ENCODE peak calls at places on chromosomes 11 and 22, in six cellular contexts. A is brain microvascular endothelial cell, Q is cardiac muscle cell, V is lung, K is heart right ventricle, X is endodermal cell. M is an unnamed sample. For H3K36me3, the result is how much of the 10 kb centered on the place peaks cover.

GRCh38 chr11:13772223-13773046 is 104.0 kb downstream of the FAR1 start:
- DNase-seq in K (no peak), X (no peak), A (peak), Q (peak), V (no peak), M (peak)

GRCh38 chr22:24236656-24237055 is 8.2 kb downstream of the GGT5 start:
- DNase-seq in Q (no peak), X (no peak), K (no peak), V (no peak), A (no peak), M (no peak)

GRCh38 chr22:48037618-48038017 is 1275.2 kb downstream of the TBC1D22A start:
- DNase-seq in K (no peak), A (no peak), X (no peak), Q (no peak), V (no peak), M (no peak)

GRCh38 chr11:76256448-76256847 is 50.1 kb upstream of the WNT11 start:
- DNase-seq in K (no peak), V (no peak), A (no peak), X (peak), Q (no peak), M (no peak)

GRCh38 chr11:74714904-74715303 is 16.3 kb downstream of the CHRDL2 start:
- DNase-seq in K (no peak), X (no peak), V (no peak), Q (no peak), A (no peak), M (no peak)

GRCh38 chr11:17510507-17511206 is 33.6 kb downstream of the USH1C start:
- DNase-seq in X (no peak), K (no peak), A (no peak), V (no peak), Q (no peak), M (no peak)

GRCh38 chr11:44043157-44043556 is 4.6 kb upstream of the ACCSL start:
- DNase-seq in X (no peak), K (no peak), A (no peak), Q (no peak), V (no peak), M (no peak)

GRCh38 chr22:36306227-36306626 is 53.3 kb downstream of the APOL1 start:
- DNase-seq in K (no peak), X (no peak), V (no peak), A (no peak), Q (no peak), M (no peak)

GRCh38 chr11:66891849-66892660 is 35.2 kb downstream of the LRFN4 start:
- DNase-seq in A (peak), X (peak), K (no peak), V (no peak), Q (peak), M (peak)

GRCh38 chr11:116901211-116901610 is 63.8 kb upstream of the APOA1 start:
- DNase-seq in V (no peak), K (peak), Q (no peak), X (no peak), A (no peak), M (no peak)

GRCh38 chr11:71381781-71382505 is 66.2 kb downstream of the DHCR7 start:
- DNase-seq in A (no peak), X (no peak), V (no peak), K (no peak), Q (no peak), M (no peak)

GRCh38 chr22:46547883-46548244 is 10.4 kb upstream of the CELSR1 start:
- DNase-seq in V (peak), K (peak), X (peak), Q (peak), A (peak), M (peak)

DNA sequence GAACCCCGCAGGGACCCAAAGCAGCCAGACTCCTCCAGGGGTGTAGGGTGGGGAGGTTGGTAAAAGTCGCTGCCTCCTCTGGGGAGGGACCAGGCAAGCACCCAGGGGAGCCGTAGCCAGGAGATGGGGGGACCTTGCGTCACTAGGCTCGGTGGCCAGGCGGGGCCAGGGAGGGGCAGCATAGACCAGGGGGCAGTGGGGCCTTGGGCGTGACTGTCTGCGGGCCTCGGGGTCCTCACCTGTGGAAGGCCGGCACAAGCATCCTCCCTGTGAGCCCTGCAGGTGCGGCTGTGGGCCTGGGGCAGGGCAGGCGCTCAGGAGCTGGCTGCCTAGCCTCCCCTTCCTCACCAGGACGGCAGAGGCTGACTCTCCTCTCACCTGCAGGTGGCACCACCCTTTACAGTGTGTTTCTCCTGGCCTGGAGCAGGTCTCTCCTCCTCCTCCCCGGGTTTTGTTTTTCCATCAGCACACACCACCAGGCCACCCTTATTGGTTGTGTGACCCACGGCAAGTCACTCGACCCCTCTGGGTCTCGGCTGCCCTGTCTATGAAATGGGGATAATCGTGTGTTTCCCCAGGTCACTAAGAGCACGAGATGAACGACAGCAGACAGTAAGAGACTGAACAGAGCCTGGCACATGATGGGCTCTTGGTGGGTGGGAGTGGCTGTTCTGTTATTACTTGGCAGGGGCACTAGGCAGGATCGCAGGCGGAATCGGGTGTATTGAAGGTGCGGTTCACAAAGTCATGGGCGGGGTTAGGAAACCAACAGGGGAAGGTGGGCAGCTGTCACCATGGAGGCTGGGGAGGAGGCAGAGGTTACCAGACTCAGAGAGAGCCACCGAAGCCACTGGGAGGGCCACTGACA is 52.7 kb downstream of the FLRT1 start:
- DNase-seq in Q (no peak), A (no peak), X (peak), K (no peak), V (no peak), M (no peak)
- TF ChIP-seq CTCF in Q (peak), A (peak), X (peak), K (no peak), V (no peak), M (peak)

GRCh38 chr11:8776209-8776608 is 93.6 kb downstream of the RPL27A start:
- DNase-seq in K (no peak), Q (no peak), X (peak), V (no peak), A (no peak), M (no peak)

GRCh38 chr11:8772571-8772970 is 90.0 kb downstream of the RPL27A start:
- DNase-seq in V (no peak), Q (no peak), A (no peak), X (no peak), K (no peak), M (no peak)

GRCh38 chr11:8773916-8774537 is 91.4 kb downstream of the RPL27A start:
- DNase-seq in V (no peak), X (peak), Q (no peak), K (no peak), A (no peak), M (no peak)

GRCh38 chr11:8775341-8776133 is 92.9 kb downstream of the RPL27A start:
- DNase-seq in K (no peak), Q (no peak), V (no peak), X (no peak), A (no peak), M (no peak)

DNA sequence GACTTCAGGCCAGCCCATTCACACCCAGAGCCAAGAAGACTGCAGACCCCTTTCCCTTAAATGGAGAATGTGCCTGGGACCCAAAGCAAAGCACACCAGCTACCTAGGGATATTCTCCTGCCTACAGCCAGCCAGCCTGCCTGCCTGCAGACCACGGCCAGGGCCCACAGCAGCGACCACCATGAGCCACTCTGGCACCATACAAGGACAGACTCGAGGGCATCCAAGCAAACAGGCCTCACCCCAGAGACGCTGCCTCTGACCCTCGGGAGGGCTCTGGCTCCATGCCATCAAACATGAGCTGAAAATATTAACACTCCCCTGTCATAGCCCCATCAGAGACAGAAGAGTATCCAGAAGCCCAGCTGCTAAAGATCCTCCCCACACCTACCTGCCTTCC is 90.5 kb downstream of the RPL27A start:
- DNase-seq in X (no peak), K (no peak), V (no peak), A (no peak), Q (no peak), M (no peak)
- H3K4me3 ChIP-seq in X (no peak), K (no peak), V (no peak), A (no peak), Q (no peak), M (no peak)

GRCh38 chr11:6603287-6604080 is at the start of the genes ILK and RRP8:
- DNase-seq in A (peak), K (peak), V (peak), X (peak), Q (peak), M (no peak)

GRCh38 chr11:6599449-6599848 is 4.0 kb downstream of the RRP8 start:
- DNase-seq in X (peak), V (no peak), K (no peak), A (no peak), Q (no peak), M (no peak)

GRCh38 chr11:6602096-6602940 is 1.1 kb downstream of the RRP8 start:
- DNase-seq in K (no peak), V (peak), Q (no peak), X (peak), A (no peak), M (no peak)

GRCh38 chr11:6599884-6600390 is 3.5 kb downstream of the RRP8 start:
- DNase-seq in A (no peak), V (peak), Q (no peak), X (peak), K (no peak), M (no peak)

GRCh38 chr11:6601041-6601461 is 2.4 kb downstream of the RRP8 start:
- DNase-seq in V (no peak), Q (no peak), X (peak), A (no peak), K (no peak), M (no peak)
- H3K36me3 ChIP-seq in V (under half), Q (under half), X (under half), A (under half), K (under half), M (under half)

DNA sequence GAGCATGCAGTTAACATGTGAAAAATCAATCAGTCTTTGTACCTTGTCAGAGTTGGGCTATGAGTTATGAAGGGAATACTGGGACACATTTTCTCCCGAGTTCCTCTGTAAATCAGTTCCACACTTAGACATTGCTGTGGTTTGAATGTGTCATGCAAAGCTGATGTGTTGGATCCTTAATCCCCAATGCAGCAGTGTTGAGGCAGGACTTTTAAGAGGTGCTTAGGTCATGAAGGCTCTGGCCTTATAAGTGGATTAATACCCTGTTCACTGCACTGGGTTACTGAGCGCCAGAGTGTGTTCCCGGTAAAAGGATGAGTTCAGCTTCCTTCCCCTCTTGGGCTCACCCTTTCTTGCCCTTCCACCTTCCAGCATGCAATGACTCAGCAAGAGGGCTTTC is 742.1 kb upstream of the TENM4 start:
- DNase-seq in A (no peak), V (no peak), X (no peak), Q (no peak), K (no peak), M (peak)
- TF ChIP-seq CTCF in A (no peak), V (no peak), X (no peak), Q (no peak), K (no peak), M (no peak)

GRCh38 chr11:113873241-113873626 is 2.1 kb downstream of the USP28 start:
- DNase-seq in A (peak), K (no peak), X (peak), Q (peak), V (no peak), M (no peak)
- H3K4me3 ChIP-seq in A (no peak), K (peak), X (peak), Q (peak), V (no peak), M (no peak)